ENCODE peak calls at places on chromosome 21, in eight cellular contexts. F, Z, T, J, X, K, B and D are unnamed samples.

GRCh38 chr21:43758132-43758619 is 17.9 kb downstream of the CSTB start:
- DNase-seq in Z (no peak), F (no peak), T (peak), B (no peak), X (no peak), J (no peak), K (peak), D (no peak)

GRCh38 chr21:38756746-38757145 is 49.0 kb upstream of the ETS2 start:
- DNase-seq in K (no peak), F (peak), T (peak), J (no peak), B (no peak), Z (peak), X (no peak), D (no peak)

GRCh38 chr21:31108969-31109368 is 70.7 kb upstream of the KRTAP19-8 start:
- DNase-seq in Z (no peak), K (no peak), B (no peak), F (no peak), X (no peak), T (peak), J (peak), D (no peak)

GRCh38 chr21:44956356-44957046 is 16.7 kb downstream of the SLX9 start:
- DNase-seq in Z (no peak), J (no peak), F (no peak), B (no peak), X (no peak), T (no peak), K (no peak), D (no peak)

GRCh38 chr21:44054710-44055109 is 42.6 kb downstream of the TRAPPC10 start:
- DNase-seq in T (no peak), B (no peak), J (no peak), Z (no peak), F (peak), K (no peak), X (no peak), D (no peak)

GRCh38 chr21:45093064-45093532 is 18.7 kb downstream of the ADARB1 start:
- DNase-seq in T (no peak), B (no peak), J (no peak), Z (no peak), X (no peak), F (no peak), K (peak), D (no peak)

GRCh38 chr21:40356644-40357043 is 489.4 kb downstream of the PCP4 start:
- DNase-seq in J (no peak), B (no peak), K (no peak), Z (no peak), T (no peak), F (no peak), X (no peak), D (no peak)

GRCh38 chr21:42913461-42913860 is 12.0 kb downstream of the ERVH48-1 start:
- DNase-seq in J (no peak), K (no peak), B (no peak), T (no peak), F (no peak), Z (no peak), X (no peak), D (no peak)

GRCh38 chr21:34345091-34345871 is 18.5 kb upstream of the KCNE2 start:
- DNase-seq in B (no peak), F (peak), K (no peak), T (no peak), J (no peak), Z (no peak), X (peak), D (no peak)

GRCh38 chr21:15076730-15077129 is 11.9 kb upstream of the NRIP1 start:
- DNase-seq in T (no peak), F (no peak), K (no peak), X (no peak), Z (no peak), J (no peak), B (no peak), D (no peak)

GRCh38 chr21:32597205-32597604 is 11.9 kb upstream of the TCP10L start:
- DNase-seq in K (no peak), B (no peak), X (peak), F (peak), J (no peak), Z (no peak), T (peak), D (no peak)

GRCh38 chr21:40512590-40512989 is 334.4 kb downstream of the DSCAM start:
- DNase-seq in K (no peak), J (peak), Z (no peak), T (no peak), B (peak), F (no peak), X (no peak), D (no peak)

GRCh38 chr21:33394260-33394659 is 9.0 kb upstream of the IFNGR2 start:
- DNase-seq in X (no peak), T (peak), F (no peak), B (no peak), Z (no peak), K (no peak), J (peak), D (no peak)

GRCh38 chr21:46596201-46596600 is 8.7 kb downstream of the S100B start:
- DNase-seq in F (no peak), T (no peak), Z (no peak), B (no peak), X (no peak), K (no peak), J (no peak), D (no peak)

GRCh38 chr21:25563399-25564116 is 43.7 kb downstream of the MRPL39 start:
- DNase-seq in B (peak), X (no peak), F (no peak), K (no peak), J (no peak), Z (no peak), T (no peak), D (no peak)

GRCh38 chr21:38567577-38568360 is 69.5 kb upstream of the ERG start:
- DNase-seq in J (no peak), T (peak), B (no peak), Z (no peak), X (peak), F (peak), K (no peak), D (no peak)

GRCh38 chr21:39562791-39563770 is 49.7 kb upstream of the B3GALT5 start:
- DNase-seq in T (no peak), K (no peak), X (no peak), Z (no peak), B (no peak), F (no peak), J (no peak), D (no peak)

GRCh38 chr21:43956667-43957030 is 55.5 kb upstream of the TRAPPC10 start:
- DNase-seq in J (no peak), F (peak), T (no peak), B (no peak), Z (no peak), X (no peak), K (no peak), D (no peak)

GRCh38 chr21:25626752-25627151 is 12.3 kb upstream of the JAM2 start:
- DNase-seq in X (no peak), Z (no peak), F (no peak), K (no peak), J (no peak), B (no peak), T (peak), D (no peak)

GRCh38 chr21:26433386-26433785 is 139.7 kb downstream of the CYYR1 start:
- DNase-seq in B (no peak), T (no peak), J (no peak), F (peak), K (no peak), Z (no peak), X (no peak), D (no peak)

GRCh38 chr21:44751799-44752636 is 40.6 kb upstream of the TSPEAR start:
- DNase-seq in X (no peak), F (no peak), K (no peak), T (no peak), Z (no peak), J (no peak), B (no peak), D (no peak)

GRCh38 chr21:46189213-46189958 is 5.1 kb upstream of the SPATC1L start:
- DNase-seq in X (no peak), K (no peak), B (no peak), J (no peak), T (peak), F (peak), Z (no peak), D (no peak)

GRCh38 chr21:39175665-39176064 is 7.6 kb downstream of the PSMG1 start:
- DNase-seq in Z (no peak), X (no peak), F (no peak), K (no peak), B (no peak), T (no peak), J (no peak), D (no peak)

GRCh38 chr21:32348604-32349332 is 44.0 kb downstream of the URB1 start:
- DNase-seq in B (no peak), J (no peak), Z (no peak), T (peak), F (no peak), X (no peak), K (no peak), D (no peak)

GRCh38 chr21:39633770-39634181 is 21.0 kb downstream of the B3GALT5 start:
- DNase-seq in Z (no peak), X (peak), J (no peak), K (no peak), F (peak), B (no peak), T (peak), D (no peak)

GRCh38 chr21:31660134-31660565 is 657 bp downstream of the SOD1 start:
- DNase-seq in T (no peak), K (peak), B (peak), J (peak), Z (peak), F (no peak), X (no peak), D (peak)

GRCh38 chr21:38236232-38236631 is 20.6 kb upstream of the KCNJ15 start:
- DNase-seq in F (no peak), T (peak), B (no peak), Z (no peak), J (peak), X (no peak), K (no peak), D (no peak)

GRCh38 chr21:24727803-24728425 is 879.4 kb downstream of the MRPL39 start:
- DNase-seq in Z (no peak), F (no peak), T (no peak), X (no peak), J (no peak), K (no peak), B (no peak), D (no peak)

GRCh38 chr21:16578912-16579311 is 849.1 kb downstream of the USP25 start:
- DNase-seq in T (no peak), K (no peak), J (no peak), Z (peak), F (no peak), X (no peak), B (no peak), D (no peak)

GRCh38 chr21:37244506-37245083 is 22.5 kb downstream of the VPS26C start:
- DNase-seq in B (peak), J (no peak), K (no peak), X (no peak), T (no peak), Z (no peak), F (no peak), D (no peak)

GRCh38 chr21:16908087-16908486 is 604.8 kb upstream of the CXADR start:
- DNase-seq in Z (no peak), F (peak), J (no peak), K (no peak), T (peak), X (no peak), B (no peak), D (no peak)

GRCh38 chr21:45001134-45002095 is 61.6 kb downstream of the SLX9 start:
- DNase-seq in F (peak), T (peak), Z (no peak), J (no peak), X (no peak), K (peak), B (no peak), D (no peak)

GRCh38 chr21:18387994-18388393 is 15.6 kb downstream of the TMPRSS15 start:
- DNase-seq in K (no peak), J (peak), B (no peak), F (no peak), Z (no peak), X (no peak), T (no peak), D (no peak)
- TF ChIP-seq CTCF in K (no peak), J (peak), B (no peak), F (no peak), Z (no peak), X (no peak), T (no peak), D (no peak)

GRCh38 chr21:41672543-41672915 is 94.3 kb downstream of the RIPK4 start:
- DNase-seq in F (no peak), J (no peak), Z (no peak), B (no peak), X (no peak), K (no peak), T (no peak), D (no peak)

GRCh38 chr21:41674433-41674832 is 92.4 kb downstream of the RIPK4 start:
- DNase-seq in Z (no peak), J (no peak), T (no peak), F (no peak), B (no peak), X (no peak), K (no peak), D (no peak)

GRCh38 chr21:41671859-41672542 is 94.9 kb downstream of the RIPK4 start:
- DNase-seq in Z (no peak), B (peak), X (no peak), K (no peak), J (no peak), T (no peak), F (no peak), D (no peak)

GRCh38 chr21:41673071-41673470 is 93.8 kb downstream of the RIPK4 start:
- DNase-seq in T (no peak), K (no peak), X (no peak), J (no peak), Z (no peak), B (no peak), F (no peak), D (no peak)

GRCh38 chr21:41673596-41674335 is 93.1 kb downstream of the RIPK4 start:
- DNase-seq in J (no peak), B (no peak), F (no peak), K (no peak), Z (no peak), X (no peak), T (no peak), D (no peak)
- TF ChIP-seq CTCF in J (no peak), B (no peak), F (no peak), K (no peak), Z (no peak), X (no peak), T (no peak), D (no peak)

GRCh38 chr21:36169465-36170128 is 13.0 kb downstream of the DOP1B start:
- DNase-seq in Z (no peak), B (peak), X (no peak), K (no peak), F (no peak), T (no peak), J (no peak), D (no peak)
- TF ChIP-seq CTCF in Z (no peak), B (no peak), X (peak), K (no peak), F (peak), T (no peak), J (peak), D (no peak)

GRCh38 chr21:28832715-28833061 is 160.0 kb downstream of the LTN1 start:
- DNase-seq in Z (no peak), K (no peak), F (no peak), J (no peak), B (no peak), T (no peak), X (no peak), D (no peak)

GRCh38 chr21:28833609-28834008 is 159.1 kb downstream of the LTN1 start:
- DNase-seq in J (no peak), B (no peak), F (no peak), X (no peak), K (no peak), Z (no peak), T (no peak), D (no peak)

GRCh38 chr21:28832013-28832714 is 160.5 kb downstream of the LTN1 start:
- DNase-seq in X (no peak), Z (peak), J (peak), F (peak), K (no peak), T (peak), B (peak), D (no peak)

GRCh38 chr21:28833181-28833580 is 159.5 kb downstream of the LTN1 start:
- DNase-seq in X (no peak), Z (no peak), K (no peak), J (no peak), B (no peak), T (peak), F (no peak), D (no peak)

GRCh38 chr21:28834335-28835238 is 158.1 kb downstream of the LTN1 start:
- DNase-seq in K (no peak), F (no peak), T (peak), Z (no peak), B (peak), X (no peak), J (no peak), D (no peak)
- TF ChIP-seq CTCF in K (no peak), F (peak), T (no peak), Z (no peak), B (no peak), X (peak), J (no peak), D (no peak)

GRCh38 chr21:29231781-29232548 is 66.8 kb upstream of the BACH1 start:
- DNase-seq in F (no peak), J (no peak), X (no peak), K (no peak), B (peak), T (peak), Z (no peak), D (no peak)

GRCh38 chr21:29230541-29231275 is 68.0 kb upstream of the BACH1 start:
- DNase-seq in K (no peak), F (no peak), Z (no peak), T (peak), J (no peak), X (no peak), B (no peak), D (no peak)

GRCh38 chr21:29235714-29236197 is 63.0 kb upstream of the BACH1 start:
- DNase-seq in B (peak), T (no peak), K (no peak), X (no peak), F (no peak), Z (no peak), J (peak), D (peak)

GRCh38 chr21:29233611-29234540 is 64.8 kb upstream of the BACH1 start:
- DNase-seq in B (peak), F (no peak), J (peak), X (no peak), Z (no peak), T (peak), K (no peak), D (peak)

GRCh38 chr21:29232601-29233541 is 65.9 kb upstream of the BACH1 start:
- DNase-seq in F (peak), K (no peak), J (no peak), B (peak), X (no peak), T (peak), Z (no peak), D (no peak)
- TF ChIP-seq CTCF in F (no peak), K (no peak), J (peak), B (no peak), X (no peak), T (no peak), Z (peak), D (no peak)